ENCODE peak calls at places on chromosomes 7 and 10, in five cellular contexts. One of them, this sample, is unnamed.

GRCh38 chr7:112789824-112790650 is at the start of gene TMEM168:
- DNase-seq in mammary epithelial cell: peak
- DNase-seq in CD4-positive, alpha-beta T cell: peak
- DNase-seq in lung: peak
- DNase-seq in GM20000: peak
- DNase-seq in this sample: peak

GRCh38 chr10:98433881-98434732 is 12.6 kb downstream of the HPS1 start:
- DNase-seq in mammary epithelial cell: peak
- DNase-seq in GM20000: no peak
- DNase-seq in lung: no peak
- DNase-seq in CD4-positive, alpha-beta T cell: no peak
- DNase-seq in this sample: no peak

GRCh38 chr7:101138149-101138870 is 11.4 kb downstream of the SERPINE1 start:
- DNase-seq in CD4-positive, alpha-beta T cell: peak
- DNase-seq in mammary epithelial cell: peak
- DNase-seq in GM20000: peak
- DNase-seq in lung: peak
- DNase-seq in this sample: peak

GRCh38 chr7:47941136-47941844 is 7.0 kb downstream of the PKD1L1 start:
- DNase-seq in lung: no peak
- DNase-seq in mammary epithelial cell: peak
- DNase-seq in GM20000: no peak
- DNase-seq in CD4-positive, alpha-beta T cell: no peak
- DNase-seq in this sample: no peak

GRCh38 chr10:46028584-46029570 is 1.5 kb downstream of the NCOA4 start:
- DNase-seq in GM20000: peak
- DNase-seq in lung: no peak
- DNase-seq in mammary epithelial cell: peak
- DNase-seq in CD4-positive, alpha-beta T cell: no peak
- DNase-seq in this sample: peak

GRCh38 chr7:27251513-27252306 is 9.1 kb downstream of the EVX1 start:
- DNase-seq in lung: no peak
- DNase-seq in CD4-positive, alpha-beta T cell: no peak
- DNase-seq in GM20000: no peak
- DNase-seq in mammary epithelial cell: no peak
- DNase-seq in this sample: no peak

GRCh38 chr10:96626795-96627194 is 40.0 kb upstream of the TM9SF3 start:
- DNase-seq in GM20000: no peak
- DNase-seq in lung: no peak
- DNase-seq in mammary epithelial cell: no peak
- DNase-seq in CD4-positive, alpha-beta T cell: no peak
- DNase-seq in this sample: peak

GRCh38 chr10:80453715-80454525 is at the start of gene TSPAN14:
- DNase-seq in mammary epithelial cell: peak
- DNase-seq in GM20000: peak
- DNase-seq in lung: peak
- DNase-seq in CD4-positive, alpha-beta T cell: peak
- DNase-seq in this sample: peak

GRCh38 chr7:99267530-99268360 is 4.9 kb upstream of the MYH16 start:
- DNase-seq in GM20000: no peak
- DNase-seq in CD4-positive, alpha-beta T cell: no peak
- DNase-seq in lung: no peak
- DNase-seq in mammary epithelial cell: peak
- DNase-seq in this sample: no peak

GRCh38 chr10:5321273-5321672 is 43.5 kb upstream of the UCN3 start:
- DNase-seq in CD4-positive, alpha-beta T cell: no peak
- DNase-seq in lung: no peak
- DNase-seq in GM20000: no peak
- DNase-seq in mammary epithelial cell: no peak
- DNase-seq in this sample: no peak

GRCh38 chr7:6161463-6162330 is 110.7 kb downstream of the CYTH3 start:
- DNase-seq in CD4-positive, alpha-beta T cell: no peak
- DNase-seq in mammary epithelial cell: no peak
- DNase-seq in lung: no peak
- DNase-seq in GM20000: peak
- DNase-seq in this sample: no peak

GRCh38 chr7:15461576-15461975 is 100.2 kb downstream of the AGMO start:
- DNase-seq in lung: no peak
- DNase-seq in GM20000: no peak
- DNase-seq in CD4-positive, alpha-beta T cell: no peak
- DNase-seq in mammary epithelial cell: peak
- DNase-seq in this sample: no peak

GRCh38 chr7:93092757-93093370 is 24.9 kb downstream of the SAMD9 start:
- DNase-seq in mammary epithelial cell: peak
- DNase-seq in GM20000: peak
- DNase-seq in lung: no peak
- DNase-seq in CD4-positive, alpha-beta T cell: no peak
- DNase-seq in this sample: peak

GRCh38 chr7:128904381-128905197 is 5.9 kb downstream of the KCP start:
- DNase-seq in GM20000: peak
- DNase-seq in CD4-positive, alpha-beta T cell: no peak
- DNase-seq in mammary epithelial cell: peak
- DNase-seq in lung: no peak
- DNase-seq in this sample: peak

GRCh38 chr10:50397312-50398140 is 146.2 kb upstream of the ASAH2 start:
- DNase-seq in lung: no peak
- DNase-seq in CD4-positive, alpha-beta T cell: no peak
- DNase-seq in GM20000: no peak
- DNase-seq in mammary epithelial cell: no peak
- DNase-seq in this sample: no peak

GRCh38 chr7:158812684-158813083 is 16.6 kb downstream of the ESYT2 start:
- DNase-seq in GM20000: no peak
- DNase-seq in lung: no peak
- DNase-seq in mammary epithelial cell: no peak
- DNase-seq in CD4-positive, alpha-beta T cell: peak
- DNase-seq in this sample: peak

GRCh38 chr7:41599760-41600159 is 103.1 kb downstream of the INHBA start:
- DNase-seq in CD4-positive, alpha-beta T cell: no peak
- DNase-seq in lung: no peak
- DNase-seq in GM20000: no peak
- DNase-seq in mammary epithelial cell: no peak
- DNase-seq in this sample: no peak

GRCh38 chr10:5888843-5889623 is 660 bp downstream of the ANKRD16 start:
- DNase-seq in GM20000: peak
- DNase-seq in mammary epithelial cell: peak
- DNase-seq in CD4-positive, alpha-beta T cell: peak
- DNase-seq in lung: peak
- DNase-seq in this sample: peak

GRCh38 chr10:17665742-17666141 is 21.8 kb downstream of the STAM start:
- DNase-seq in GM20000: no peak
- DNase-seq in mammary epithelial cell: peak
- DNase-seq in CD4-positive, alpha-beta T cell: no peak
- DNase-seq in lung: no peak
- DNase-seq in this sample: no peak

GRCh38 chr10:95873651-95874050 is 34.1 kb upstream of the CC2D2B start:
- DNase-seq in mammary epithelial cell: no peak
- DNase-seq in CD4-positive, alpha-beta T cell: no peak
- DNase-seq in GM20000: no peak
- DNase-seq in lung: no peak
- DNase-seq in this sample: no peak

GRCh38 chr7:80244206-80244956 is 109.8 kb downstream of the GNAI1 start:
- DNase-seq in GM20000: no peak
- DNase-seq in mammary epithelial cell: no peak
- DNase-seq in lung: no peak
- DNase-seq in CD4-positive, alpha-beta T cell: no peak
- DNase-seq in this sample: no peak

GRCh38 chr10:29648114-29648982 is 13.6 kb upstream of the SVIL start:
- DNase-seq in GM20000: no peak
- DNase-seq in CD4-positive, alpha-beta T cell: no peak
- DNase-seq in mammary epithelial cell: no peak
- DNase-seq in lung: no peak
- DNase-seq in this sample: peak

GRCh38 chr10:43114743-43115611 is 23.3 kb upstream of the CSGALNACT2 start:
- DNase-seq in GM20000: no peak
- DNase-seq in mammary epithelial cell: no peak
- DNase-seq in CD4-positive, alpha-beta T cell: no peak
- DNase-seq in lung: no peak
- DNase-seq in this sample: no peak

GRCh38 chr7:4845740-4846142 is 16.1 kb downstream of the PAPOLB start:
- DNase-seq in GM20000: no peak
- DNase-seq in mammary epithelial cell: no peak
- DNase-seq in lung: no peak
- DNase-seq in CD4-positive, alpha-beta T cell: no peak
- DNase-seq in this sample: no peak

GRCh38 chr10:105675333-105675732 is 1034.2 kb downstream of the SORCS3 start:
- DNase-seq in lung: no peak
- DNase-seq in CD4-positive, alpha-beta T cell: no peak
- DNase-seq in GM20000: no peak
- DNase-seq in mammary epithelial cell: no peak
- DNase-seq in this sample: no peak

GRCh38 chr10:87842776-87843497 is 20.4 kb downstream of the KLLN start:
- DNase-seq in GM20000: no peak
- DNase-seq in CD4-positive, alpha-beta T cell: no peak
- DNase-seq in lung: no peak
- DNase-seq in mammary epithelial cell: peak
- DNase-seq in this sample: no peak

GRCh38 chr10:88428442-88428841 is 154.7 kb downstream of the RNLS start:
- DNase-seq in CD4-positive, alpha-beta T cell: no peak
- DNase-seq in lung: no peak
- DNase-seq in mammary epithelial cell: peak
- DNase-seq in GM20000: no peak
- DNase-seq in this sample: no peak

GRCh38 chr7:84196007-84196551 is 1.5 kb upstream of the SEMA3A start:
- DNase-seq in CD4-positive, alpha-beta T cell: no peak
- DNase-seq in lung: no peak
- DNase-seq in mammary epithelial cell: no peak
- DNase-seq in GM20000: no peak
- DNase-seq in this sample: no peak

GRCh38 chr7:28722684-28723083 is 235.4 kb downstream of the TRIL start:
- DNase-seq in CD4-positive, alpha-beta T cell: no peak
- DNase-seq in lung: no peak
- DNase-seq in GM20000: no peak
- DNase-seq in mammary epithelial cell: no peak
- DNase-seq in this sample: no peak

GRCh38 chr7:133364959-133365680 is 112.2 kb downstream of the EXOC4 start:
- DNase-seq in CD4-positive, alpha-beta T cell: no peak
- DNase-seq in lung: no peak
- DNase-seq in mammary epithelial cell: no peak
- DNase-seq in GM20000: no peak
- DNase-seq in this sample: no peak
- TF ChIP-seq CTCF in CD4-positive, alpha-beta T cell: no peak
- TF ChIP-seq CTCF in lung: no peak
- TF ChIP-seq CTCF in mammary epithelial cell: no peak
- TF ChIP-seq CTCF in GM20000: no peak
- TF ChIP-seq CTCF in this sample: no peak

DNA sequence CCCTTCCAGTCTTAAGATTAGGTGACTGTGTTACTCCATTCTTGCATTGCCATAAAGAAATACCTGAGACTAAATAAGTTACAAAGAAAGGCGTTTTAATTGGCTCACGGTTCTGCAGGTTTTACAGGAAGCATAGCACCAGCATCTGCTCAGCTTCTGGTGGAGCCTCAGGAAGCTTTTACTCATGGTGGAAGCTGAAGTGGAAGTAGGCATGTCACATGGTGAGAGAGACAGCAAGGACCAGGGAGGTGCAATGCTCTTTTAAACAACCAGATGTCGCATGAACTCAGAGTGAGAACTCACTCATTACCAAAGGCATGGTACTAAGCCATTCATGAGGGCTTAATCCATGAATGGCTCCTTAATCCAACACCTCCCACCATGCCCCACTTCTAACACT is 34.0 kb upstream of the TMEM273 start:
- DNase-seq in CD4-positive, alpha-beta T cell: no peak
- DNase-seq in GM20000: no peak
- DNase-seq in mammary epithelial cell: no peak
- DNase-seq in lung: no peak
- DNase-seq in this sample: no peak
- TF ChIP-seq CTCF in CD4-positive, alpha-beta T cell: no peak
- TF ChIP-seq CTCF in GM20000: no peak
- TF ChIP-seq CTCF in mammary epithelial cell: no peak
- TF ChIP-seq CTCF in lung: no peak
- TF ChIP-seq CTCF in this sample: no peak

DNA sequence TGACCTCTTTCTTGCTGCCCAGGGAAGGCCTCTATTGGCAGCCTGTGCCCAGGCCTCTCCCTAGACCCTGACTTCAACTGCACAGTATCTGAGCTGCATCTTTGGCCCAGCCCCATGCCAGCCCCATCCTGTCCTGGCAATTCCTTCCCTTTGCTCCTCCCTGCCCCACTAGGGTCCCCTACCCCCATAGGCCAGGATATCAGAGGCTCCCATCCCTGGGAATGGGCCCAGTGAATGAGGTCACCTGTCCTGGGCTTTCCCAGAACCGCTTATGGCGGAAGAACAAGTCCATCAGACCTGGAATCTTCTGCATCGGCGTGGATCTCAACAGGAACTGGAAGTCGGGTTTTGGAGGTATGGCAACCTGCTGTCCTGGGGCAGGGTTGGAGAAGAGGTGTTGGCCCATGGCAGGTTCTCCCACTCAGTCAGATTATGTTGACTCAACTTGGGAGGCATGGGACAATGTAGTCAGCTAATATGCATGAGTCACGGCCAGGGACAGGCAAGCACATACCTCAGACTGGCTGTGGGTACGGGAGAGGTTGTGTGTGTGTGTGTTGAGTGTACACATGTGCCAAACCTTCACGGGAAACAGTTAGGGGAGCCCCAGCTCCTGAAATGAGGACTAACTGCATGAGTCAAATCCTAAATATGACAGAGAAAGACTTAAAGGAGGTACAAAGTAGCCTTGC is 17.0 kb upstream of the CPA1 start:
- DNase-seq in lung: no peak
- DNase-seq in GM20000: no peak
- DNase-seq in mammary epithelial cell: peak
- DNase-seq in CD4-positive, alpha-beta T cell: no peak
- DNase-seq in this sample: peak
- TF ChIP-seq CTCF in lung: no peak
- TF ChIP-seq CTCF in GM20000: no peak
- TF ChIP-seq CTCF in mammary epithelial cell: no peak
- TF ChIP-seq CTCF in CD4-positive, alpha-beta T cell: no peak
- TF ChIP-seq CTCF in this sample: no peak

GRCh38 chr10:116272497-116273221 is at the start of gene GFRA1:
- DNase-seq in GM20000: peak
- DNase-seq in CD4-positive, alpha-beta T cell: no peak
- DNase-seq in lung: no peak
- DNase-seq in mammary epithelial cell: no peak
- DNase-seq in this sample: no peak

GRCh38 chr10:116271593-116272496 is 1.2 kb downstream of the GFRA1 start:
- DNase-seq in GM20000: peak
- DNase-seq in mammary epithelial cell: no peak
- DNase-seq in lung: no peak
- DNase-seq in CD4-positive, alpha-beta T cell: no peak
- DNase-seq in this sample: peak

GRCh38 chr10:116278832-116279231 is 5.8 kb upstream of the GFRA1 start:
- DNase-seq in CD4-positive, alpha-beta T cell: no peak
- DNase-seq in mammary epithelial cell: no peak
- DNase-seq in GM20000: no peak
- DNase-seq in lung: no peak
- DNase-seq in this sample: no peak

GRCh38 chr10:116270691-116271592 is 2.1 kb downstream of the GFRA1 start:
- DNase-seq in mammary epithelial cell: no peak
- DNase-seq in lung: no peak
- DNase-seq in CD4-positive, alpha-beta T cell: no peak
- DNase-seq in GM20000: peak
- DNase-seq in this sample: no peak

GRCh38 chr10:116274141-116274861 is 1.3 kb upstream of the GFRA1 start:
- DNase-seq in lung: no peak
- DNase-seq in mammary epithelial cell: no peak
- DNase-seq in GM20000: peak
- DNase-seq in CD4-positive, alpha-beta T cell: no peak
- DNase-seq in this sample: peak
- TF ChIP-seq CTCF in lung: no peak
- TF ChIP-seq CTCF in mammary epithelial cell: no peak
- TF ChIP-seq CTCF in GM20000: no peak
- TF ChIP-seq CTCF in CD4-positive, alpha-beta T cell: no peak
- TF ChIP-seq CTCF in this sample: no peak